ENCODE peak calls at places on chromosomes 2 and 18, in six cellular contexts. G is effector memory CD8-positive, alpha-beta T cell; X is ELR; E is left cardiac atrium; R is sciatic nerve; J is left ventricle myocardium superior. C is an unnamed sample.
A peak's percentile ranks its signal among the peaks of the same experiment; 100 is the strongest.

GRCh38 chr2:33494877-33495641 is 18.6 kb downstream of the RASGRP3 start:
- DNase-seq in G (no peak), X (no peak), E (no peak), R (no peak), J (no peak), C (no peak)

GRCh38 chr2:58562281-58562680 is 321.2 kb upstream of the FANCL start:
- DNase-seq in G (no peak), X (no peak), E (no peak), R (no peak), J (no peak), C (no peak)

GRCh38 chr2:241363316-241363879 is 7.3 kb downstream of the FARP2 start:
- DNase-seq in G (no peak), X (no peak), E (no peak), R (no peak), J (no peak), C (no peak)

GRCh38 chr2:8144785-8145184 is 537.1 kb upstream of the ID2 start:
- DNase-seq in G (no peak), X (peak; percentile 30), E (no peak), R (no peak), J (no peak), C (no peak)

GRCh38 chr18:74796928-74797576 is 199.4 kb downstream of the ZNF407 start:
- DNase-seq in G (no peak), X (peak; percentile 65), E (no peak), R (no peak), J (no peak), C (no peak)

GRCh38 chr18:77123313-77124231 is 9.0 kb downstream of the MBP start:
- DNase-seq in G (no peak), X (no peak), E (no peak), R (no peak), J (no peak), C (no peak)

GRCh38 chr2:108975613-108976435 is 13.2 kb downstream of the EDAR start:
- DNase-seq in G (no peak), X (no peak), E (no peak), R (no peak), J (no peak), C (no peak)

GRCh38 chr2:64500549-64500948 is 23.6 kb upstream of the AFTPH start:
- DNase-seq in G (no peak), X (no peak), E (no peak), R (no peak), J (no peak), C (no peak)

GRCh38 chr2:237731663-237732062 is 66.9 kb upstream of the RBM44 start:
- DNase-seq in G (no peak), X (peak; percentile 93), E (no peak), R (no peak), J (no peak), C (no peak)

GRCh38 chr2:138274421-138275291 is 226.9 kb upstream of the SPOPL start:
- DNase-seq in G (no peak), X (peak; percentile 83), E (no peak), R (no peak), J (no peak), C (no peak)

GRCh38 chr2:130808482-130809268 is 28.0 kb upstream of the ARHGEF4 start:
- DNase-seq in G (no peak), X (peak; percentile 76), E (no peak), R (no peak), J (no peak), C (no peak)

GRCh38 chr18:22601481-22601880 is 183.8 kb upstream of the CTAGE1 start:
- DNase-seq in G (no peak), X (peak; percentile 7), E (no peak), R (no peak), J (no peak), C (no peak)

GRCh38 chr2:234502285-234502918 is 5.5 kb upstream of the ARL4C start:
- DNase-seq in G (no peak), X (peak; percentile 85), E (no peak), R (no peak), J (no peak), C (no peak)

GRCh38 chr2:109124982-109125594 is 3.9 kb upstream of the SH3RF3 start:
- DNase-seq in G (no peak), X (no peak), E (no peak), R (peak; percentile 66), J (peak; percentile 41), C (no peak)